ENCODE peak calls at places on chromosomes 13 and 19, in ten cellular contexts. One of them, this sample, is unnamed.

GRCh38 chr19:8459520-8460260 is 14.9 kb downstream of the HNRNPM start:
- DNase-seq in CD4-positive, CD25-positive, alpha-beta regulatory T cell: no peak
- DNase-seq in tibial artery: no peak
- DNase-seq in pancreas: no peak
- DNase-seq in heart right ventricle: no peak
- DNase-seq in IMR-90: peak; percentile 86
- DNase-seq in CD8-positive, alpha-beta T cell: no peak
- DNase-seq in uterus: no peak
- DNase-seq in astrocyte: peak; percentile 75
- DNase-seq in testis: no peak
- DNase-seq in this sample: no peak

GRCh38 chr13:99208185-99208584 is 7.5 kb downstream of the UBAC2 start:
- DNase-seq in CD4-positive, CD25-positive, alpha-beta regulatory T cell: no peak
- DNase-seq in tibial artery: no peak
- DNase-seq in pancreas: no peak
- DNase-seq in heart right ventricle: no peak
- DNase-seq in IMR-90: no peak
- DNase-seq in CD8-positive, alpha-beta T cell: no peak
- DNase-seq in uterus: no peak
- DNase-seq in astrocyte: no peak
- DNase-seq in testis: no peak
- DNase-seq in this sample: peak; percentile 28

GRCh38 chr19:31334101-31334848 is 15.0 kb downstream of the TSHZ3 start:
- DNase-seq in CD4-positive, CD25-positive, alpha-beta regulatory T cell: no peak
- DNase-seq in tibial artery: no peak
- DNase-seq in pancreas: no peak
- DNase-seq in heart right ventricle: no peak
- DNase-seq in IMR-90: peak; percentile 74
- DNase-seq in CD8-positive, alpha-beta T cell: no peak
- DNase-seq in uterus: no peak
- DNase-seq in astrocyte: peak; percentile 85
- DNase-seq in testis: no peak
- DNase-seq in this sample: no peak

GRCh38 chr13:80029170-80029569 is 311.8 kb downstream of the SPRY2 start:
- DNase-seq in CD4-positive, CD25-positive, alpha-beta regulatory T cell: no peak
- DNase-seq in tibial artery: no peak
- DNase-seq in pancreas: peak; percentile 41
- DNase-seq in heart right ventricle: peak; percentile 9
- DNase-seq in IMR-90: no peak
- DNase-seq in CD8-positive, alpha-beta T cell: no peak
- DNase-seq in uterus: no peak
- DNase-seq in astrocyte: no peak
- DNase-seq in testis: no peak
- DNase-seq in this sample: no peak

GRCh38 chr19:37551123-37551993 is 43.2 kb downstream of the ZNF571 start:
- DNase-seq in CD4-positive, CD25-positive, alpha-beta regulatory T cell: peak; percentile 54
- DNase-seq in tibial artery: no peak
- DNase-seq in pancreas: no peak
- DNase-seq in heart right ventricle: peak; percentile 64
- DNase-seq in IMR-90: peak; percentile 44
- DNase-seq in CD8-positive, alpha-beta T cell: peak; percentile 32
- DNase-seq in uterus: no peak
- DNase-seq in astrocyte: peak; percentile 54
- DNase-seq in testis: peak; percentile 89
- DNase-seq in this sample: peak; percentile 50

GRCh38 chr13:73335226-73335625 is 276.4 kb downstream of the KLF5 start:
- DNase-seq in CD4-positive, CD25-positive, alpha-beta regulatory T cell: no peak
- DNase-seq in tibial artery: no peak
- DNase-seq in pancreas: no peak
- DNase-seq in heart right ventricle: no peak
- DNase-seq in IMR-90: peak; percentile 65
- DNase-seq in CD8-positive, alpha-beta T cell: no peak
- DNase-seq in uterus: no peak
- DNase-seq in astrocyte: peak; percentile 79
- DNase-seq in testis: no peak
- DNase-seq in this sample: no peak

GRCh38 chr13:72113070-72113469 is 246.1 kb upstream of the DACH1 start:
- DNase-seq in CD4-positive, CD25-positive, alpha-beta regulatory T cell: no peak
- DNase-seq in tibial artery: no peak
- DNase-seq in pancreas: no peak
- DNase-seq in heart right ventricle: no peak
- DNase-seq in IMR-90: no peak
- DNase-seq in CD8-positive, alpha-beta T cell: no peak
- DNase-seq in uterus: no peak
- DNase-seq in astrocyte: no peak
- DNase-seq in testis: no peak
- DNase-seq in this sample: no peak

GRCh38 chr19:8526345-8527062 is 12.5 kb upstream of the ZNF414 start:
- DNase-seq in CD4-positive, CD25-positive, alpha-beta regulatory T cell: no peak
- DNase-seq in tibial artery: peak; percentile 93
- DNase-seq in pancreas: peak; percentile 87
- DNase-seq in heart right ventricle: peak; percentile 91
- DNase-seq in IMR-90: peak; percentile 88
- DNase-seq in CD8-positive, alpha-beta T cell: no peak
- DNase-seq in uterus: peak; percentile 92
- DNase-seq in astrocyte: peak; percentile 82
- DNase-seq in testis: peak; percentile 95
- DNase-seq in this sample: peak; percentile 98

GRCh38 chr13:23903906-23904280 is 6.6 kb upstream of the C1QTNF9B start:
- DNase-seq in CD4-positive, CD25-positive, alpha-beta regulatory T cell: no peak
- DNase-seq in tibial artery: no peak
- DNase-seq in pancreas: no peak
- DNase-seq in heart right ventricle: no peak
- DNase-seq in IMR-90: no peak
- DNase-seq in CD8-positive, alpha-beta T cell: no peak
- DNase-seq in uterus: no peak
- DNase-seq in astrocyte: no peak
- DNase-seq in testis: no peak
- DNase-seq in this sample: no peak

GRCh38 chr13:23899555-23899954 is 2.3 kb upstream of the C1QTNF9B start:
- DNase-seq in CD4-positive, CD25-positive, alpha-beta regulatory T cell: peak; percentile 32
- DNase-seq in tibial artery: no peak
- DNase-seq in pancreas: no peak
- DNase-seq in heart right ventricle: no peak
- DNase-seq in IMR-90: peak; percentile 74
- DNase-seq in CD8-positive, alpha-beta T cell: no peak
- DNase-seq in uterus: no peak
- DNase-seq in astrocyte: peak; percentile 23
- DNase-seq in testis: peak; percentile 63
- DNase-seq in this sample: no peak

GRCh38 chr13:23902975-23903905 is 5.9 kb upstream of the C1QTNF9B start:
- DNase-seq in CD4-positive, CD25-positive, alpha-beta regulatory T cell: no peak
- DNase-seq in tibial artery: no peak
- DNase-seq in pancreas: no peak
- DNase-seq in heart right ventricle: peak; percentile 17
- DNase-seq in IMR-90: no peak
- DNase-seq in CD8-positive, alpha-beta T cell: no peak
- DNase-seq in uterus: no peak
- DNase-seq in astrocyte: no peak
- DNase-seq in testis: no peak
- DNase-seq in this sample: peak; percentile 62

GRCh38 chr13:23898101-23898500 is 799 bp upstream of the C1QTNF9B start:
- DNase-seq in CD4-positive, CD25-positive, alpha-beta regulatory T cell: no peak
- DNase-seq in tibial artery: no peak
- DNase-seq in pancreas: no peak
- DNase-seq in heart right ventricle: no peak
- DNase-seq in IMR-90: peak; percentile 98
- DNase-seq in CD8-positive, alpha-beta T cell: no peak
- DNase-seq in uterus: no peak
- DNase-seq in astrocyte: peak; percentile 77
- DNase-seq in testis: no peak
- DNase-seq in this sample: no peak

DNA sequence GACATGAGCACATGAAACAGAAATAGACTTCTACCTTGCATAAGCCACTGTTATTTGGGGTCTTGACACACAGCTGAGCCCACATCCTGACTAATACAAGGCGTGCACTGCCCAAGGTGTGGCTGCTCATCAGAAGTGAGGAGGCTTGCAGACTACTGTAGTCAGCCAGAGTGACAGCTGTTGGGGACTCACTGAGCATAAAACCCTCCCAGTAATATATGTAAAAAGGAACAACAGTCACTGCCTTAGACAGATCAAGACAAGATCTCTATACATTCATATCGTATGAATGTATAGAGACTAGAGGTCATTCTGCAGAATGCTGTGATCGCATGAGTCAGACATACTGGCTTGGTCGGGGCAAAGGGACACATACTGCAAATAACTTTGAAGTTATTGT is 4.1 kb upstream of the C1QTNF9B start:
- DNase-seq in CD4-positive, CD25-positive, alpha-beta regulatory T cell: no peak
- DNase-seq in tibial artery: no peak
- DNase-seq in pancreas: no peak
- DNase-seq in heart right ventricle: no peak
- DNase-seq in IMR-90: peak; percentile 61
- DNase-seq in CD8-positive, alpha-beta T cell: no peak
- DNase-seq in uterus: no peak
- DNase-seq in astrocyte: peak; percentile 38
- DNase-seq in testis: no peak
- DNase-seq in this sample: no peak
- H3K4me1 ChIP-seq in CD4-positive, CD25-positive, alpha-beta regulatory T cell: peaks cover 9% of the 10 kb centered on the region
- H3K4me1 ChIP-seq in tibial artery: peaks cover 9% of the 10 kb centered on the region
- H3K4me1 ChIP-seq in pancreas: peaks cover 6% of the 10 kb centered on the region
- H3K4me1 ChIP-seq in heart right ventricle: peaks cover 24% of the 10 kb centered on the region
- H3K4me1 ChIP-seq in IMR-90: peaks cover 14% of the 10 kb centered on the region
- H3K4me1 ChIP-seq in CD8-positive, alpha-beta T cell: peaks cover 7% of the 10 kb centered on the region
- H3K4me1 ChIP-seq in uterus: no peaks in the 10 kb centered on the region
- H3K4me1 ChIP-seq in astrocyte: peaks cover 29% of the 10 kb centered on the region
- H3K4me1 ChIP-seq in testis: peaks cover 5% of the 10 kb centered on the region
- H3K4me1 ChIP-seq in this sample: no peaks in the 10 kb centered on the region

DNA sequence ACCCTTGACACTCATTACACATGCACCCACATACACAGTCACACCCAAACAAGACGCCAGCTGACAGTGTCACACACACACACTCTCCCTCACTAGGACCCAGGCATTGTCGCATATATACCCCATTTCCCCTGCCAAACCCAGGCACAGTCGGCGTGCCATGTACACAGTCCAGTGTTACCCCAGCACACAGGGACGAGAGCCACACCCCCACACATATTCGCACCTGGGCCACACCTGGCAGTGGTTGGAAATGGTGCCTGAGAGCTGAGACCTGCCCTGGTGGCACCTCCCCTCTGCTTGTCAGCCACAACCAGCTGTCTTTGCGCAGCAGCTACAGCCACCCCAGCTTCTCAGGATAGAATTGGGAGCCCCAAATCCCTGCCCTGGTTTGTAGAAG is 9.0 kb downstream of the NFIX start:
- DNase-seq in CD4-positive, CD25-positive, alpha-beta regulatory T cell: no peak
- DNase-seq in tibial artery: no peak
- DNase-seq in pancreas: no peak
- DNase-seq in heart right ventricle: no peak
- DNase-seq in IMR-90: no peak
- DNase-seq in CD8-positive, alpha-beta T cell: no peak
- DNase-seq in uterus: no peak
- DNase-seq in astrocyte: no peak
- DNase-seq in testis: no peak
- DNase-seq in this sample: no peak
- H3K4me1 ChIP-seq in CD4-positive, CD25-positive, alpha-beta regulatory T cell: no peaks in the 10 kb centered on the region
- H3K4me1 ChIP-seq in tibial artery: peaks cover 82% of the 10 kb centered on the region
- H3K4me1 ChIP-seq in pancreas: peaks cover 4% of the 10 kb centered on the region
- H3K4me1 ChIP-seq in heart right ventricle: peaks cover 91% of the 10 kb centered on the region
- H3K4me1 ChIP-seq in IMR-90: peaks cover 13% of the 10 kb centered on the region
- H3K4me1 ChIP-seq in CD8-positive, alpha-beta T cell: no peaks in the 10 kb centered on the region
- H3K4me1 ChIP-seq in uterus: peaks cover 8% of the 10 kb centered on the region
- H3K4me1 ChIP-seq in astrocyte: peaks cover 15% of the 10 kb centered on the region
- H3K4me1 ChIP-seq in testis: peaks cover 48% of the 10 kb centered on the region
- H3K4me1 ChIP-seq in this sample: no peaks in the 10 kb centered on the region

DNA sequence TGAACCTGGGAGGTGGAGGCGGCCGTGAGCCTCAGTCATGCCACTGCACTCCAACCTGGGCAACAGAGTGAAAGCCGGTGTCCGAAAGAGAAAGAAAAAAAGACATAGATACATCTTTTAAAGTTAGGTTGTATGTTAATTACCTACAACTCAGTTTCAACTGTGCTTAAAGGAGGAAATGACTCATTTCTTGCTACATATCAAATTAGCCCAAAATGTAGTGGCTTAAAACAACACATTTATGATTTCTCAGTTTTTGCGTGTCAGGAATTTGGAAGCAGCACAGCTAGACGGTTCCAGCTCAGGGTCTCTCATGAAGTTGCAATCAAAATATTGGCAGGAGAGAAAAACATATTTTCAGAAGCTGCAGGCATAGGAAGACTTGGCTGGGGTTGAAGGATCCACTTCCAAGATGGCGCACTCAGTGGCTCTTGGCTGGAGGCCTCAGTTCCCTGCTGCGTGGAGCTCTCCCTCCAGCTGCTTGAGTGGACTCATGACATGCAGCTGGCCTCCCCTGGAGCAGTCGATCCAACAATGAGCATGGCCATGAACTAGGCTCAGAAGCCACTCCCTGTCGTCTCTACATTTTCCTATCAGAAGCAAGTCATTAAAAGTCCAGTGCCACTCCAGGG is 7.1 kb downstream of the LDLR start:
- DNase-seq in CD4-positive, CD25-positive, alpha-beta regulatory T cell: peak; percentile 53
- DNase-seq in tibial artery: peak; percentile 77
- DNase-seq in pancreas: no peak
- DNase-seq in heart right ventricle: peak; percentile 60
- DNase-seq in IMR-90: peak; percentile 47
- DNase-seq in CD8-positive, alpha-beta T cell: no peak
- DNase-seq in uterus: peak; percentile 80
- DNase-seq in astrocyte: peak; percentile 75
- DNase-seq in testis: peak; percentile 72
- DNase-seq in this sample: no peak
- H3K4me1 ChIP-seq in CD4-positive, CD25-positive, alpha-beta regulatory T cell: peaks cover 43% of the 10 kb centered on the region
- H3K4me1 ChIP-seq in tibial artery: peaks cover 29% of the 10 kb centered on the region
- H3K4me1 ChIP-seq in pancreas: peaks cover 13% of the 10 kb centered on the region
- H3K4me1 ChIP-seq in heart right ventricle: peaks cover 69% of the 10 kb centered on the region
- H3K4me1 ChIP-seq in IMR-90: peaks cover 11% of the 10 kb centered on the region
- H3K4me1 ChIP-seq in CD8-positive, alpha-beta T cell: peaks cover 40% of the 10 kb centered on the region
- H3K4me1 ChIP-seq in uterus: peaks cover 7% of the 10 kb centered on the region
- H3K4me1 ChIP-seq in astrocyte: peaks cover 39% of the 10 kb centered on the region
- H3K4me1 ChIP-seq in testis: peaks cover 17% of the 10 kb centered on the region
- H3K4me1 ChIP-seq in this sample: peaks cover 3% of the 10 kb centered on the region

GRCh38 chr19:45280471-45280961 is 29.4 kb downstream of the MARK4 start:
- DNase-seq in CD4-positive, CD25-positive, alpha-beta regulatory T cell: no peak
- DNase-seq in tibial artery: no peak
- DNase-seq in pancreas: no peak
- DNase-seq in heart right ventricle: no peak
- DNase-seq in IMR-90: no peak
- DNase-seq in CD8-positive, alpha-beta T cell: no peak
- DNase-seq in uterus: no peak
- DNase-seq in astrocyte: no peak
- DNase-seq in testis: no peak
- DNase-seq in this sample: no peak

GRCh38 chr19:45276284-45276687 is 25.2 kb downstream of the MARK4 start:
- DNase-seq in CD4-positive, CD25-positive, alpha-beta regulatory T cell: no peak
- DNase-seq in tibial artery: no peak
- DNase-seq in pancreas: no peak
- DNase-seq in heart right ventricle: no peak
- DNase-seq in IMR-90: peak; percentile 29
- DNase-seq in CD8-positive, alpha-beta T cell: no peak
- DNase-seq in uterus: no peak
- DNase-seq in astrocyte: no peak
- DNase-seq in testis: peak; percentile 64
- DNase-seq in this sample: no peak

GRCh38 chr19:45283443-45284033 is 32.5 kb downstream of the MARK4 start:
- DNase-seq in CD4-positive, CD25-positive, alpha-beta regulatory T cell: no peak
- DNase-seq in tibial artery: no peak
- DNase-seq in pancreas: no peak
- DNase-seq in heart right ventricle: no peak
- DNase-seq in IMR-90: no peak
- DNase-seq in CD8-positive, alpha-beta T cell: no peak
- DNase-seq in uterus: no peak
- DNase-seq in astrocyte: no peak
- DNase-seq in testis: no peak
- DNase-seq in this sample: no peak

GRCh38 chr19:45278087-45278486 is 27.0 kb downstream of the MARK4 start:
- DNase-seq in CD4-positive, CD25-positive, alpha-beta regulatory T cell: no peak
- DNase-seq in tibial artery: no peak
- DNase-seq in pancreas: no peak
- DNase-seq in heart right ventricle: no peak
- DNase-seq in IMR-90: no peak
- DNase-seq in CD8-positive, alpha-beta T cell: no peak
- DNase-seq in uterus: no peak
- DNase-seq in astrocyte: no peak
- DNase-seq in testis: peak; percentile 61
- DNase-seq in this sample: no peak

DNA sequence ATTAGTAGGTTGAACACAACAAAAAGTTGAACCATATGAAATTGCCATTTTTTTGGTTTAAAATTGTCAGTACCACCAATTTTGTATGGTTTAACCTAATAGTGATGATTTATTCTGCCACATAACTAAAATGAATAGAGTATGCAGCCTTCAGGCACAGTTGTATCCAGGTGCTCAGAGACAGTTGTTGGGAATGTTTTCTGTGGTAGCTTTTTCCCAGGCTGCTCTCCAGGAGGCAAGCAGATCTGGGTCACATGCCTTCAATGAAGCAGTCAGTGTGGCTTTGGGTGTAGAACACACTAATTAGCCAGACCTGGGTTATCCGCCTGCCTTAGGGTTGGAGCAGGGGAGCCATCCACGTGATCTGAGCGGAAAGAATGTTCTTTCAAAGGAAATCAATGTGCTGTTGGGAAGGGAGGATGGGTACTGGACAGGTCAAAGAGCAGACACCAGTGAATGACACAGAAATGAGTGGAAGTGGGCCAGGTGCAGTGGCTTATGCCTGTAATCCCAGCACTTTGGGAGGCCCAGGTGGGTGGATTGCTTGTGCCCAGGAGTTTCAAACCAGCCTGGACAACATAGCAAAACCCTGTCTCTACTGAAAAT is 28.6 kb downstream of the MARK4 start:
- DNase-seq in CD4-positive, CD25-positive, alpha-beta regulatory T cell: no peak
- DNase-seq in tibial artery: no peak
- DNase-seq in pancreas: no peak
- DNase-seq in heart right ventricle: no peak
- DNase-seq in IMR-90: no peak
- DNase-seq in CD8-positive, alpha-beta T cell: no peak
- DNase-seq in uterus: no peak
- DNase-seq in astrocyte: no peak
- DNase-seq in testis: no peak
- DNase-seq in this sample: no peak
- H3K4me1 ChIP-seq in CD4-positive, CD25-positive, alpha-beta regulatory T cell: no peaks in the 10 kb centered on the region
- H3K4me1 ChIP-seq in tibial artery: no peaks in the 10 kb centered on the region
- H3K4me1 ChIP-seq in pancreas: no peaks in the 10 kb centered on the region
- H3K4me1 ChIP-seq in heart right ventricle: no peaks in the 10 kb centered on the region
- H3K4me1 ChIP-seq in IMR-90: peaks cover 2% of the 10 kb centered on the region
- H3K4me1 ChIP-seq in CD8-positive, alpha-beta T cell: no peaks in the 10 kb centered on the region
- H3K4me1 ChIP-seq in uterus: no peaks in the 10 kb centered on the region
- H3K4me1 ChIP-seq in astrocyte: no peaks in the 10 kb centered on the region
- H3K4me1 ChIP-seq in testis: peaks cover 13% of the 10 kb centered on the region
- H3K4me1 ChIP-seq in this sample: no peaks in the 10 kb centered on the region

This sample was measured in endodermal cell.